ENCODE peak calls at places on chromosomes 4 and X, in nine cellular contexts. P is left lung; B is aorta; R is central memory CD8-positive, alpha-beta T cell; D is left cardiac atrium; M is lower lobe of right lung; G is sciatic nerve; C is HCT116; O is naive thymus-derived CD4-positive, alpha-beta T cell. S is an unnamed sample.

GRCh38 chr4:96355414-96355813 is 515.5 kb downstream of the PDHA2 start:
- ATAC-seq in M (no peak), G (no peak), P (no peak), R (no peak), D (no peak), O (no peak), B (no peak), C (no peak), S (no peak)

GRCh38 chrX:70262952-70263567 is 3.1 kb upstream of the P2RY4 start:
- ATAC-seq in B (peak), D (peak), C (peak), M (peak), R (no peak), G (no peak), P (peak), O (no peak), S (peak)

GRCh38 chr4:94000559-94000958 is 172.0 kb downstream of the ATOH1 start:
- ATAC-seq in O (no peak), B (no peak), D (no peak), P (no peak), C (peak), M (no peak), G (no peak), R (no peak), S (no peak)

GRCh38 chrX:136291824-136292223 is 8.9 kb upstream of the ADGRG4 start:
- ATAC-seq in C (no peak), R (no peak), P (no peak), B (no peak), O (no peak), G (no peak), M (no peak), D (no peak), S (no peak)

GRCh38 chrX:135213200-135213844 is 38.5 kb upstream of the ETDA start:
- ATAC-seq in O (no peak), M (no peak), C (no peak), B (no peak), R (peak), D (no peak), P (no peak), G (no peak), S (peak)

GRCh38 chrX:37684426-37684825 is 1.2 kb upstream of the XK start:
- ATAC-seq in C (no peak), B (peak), G (no peak), O (no peak), D (peak), P (no peak), R (no peak), M (no peak), S (no peak)

GRCh38 chrX:27918799-27919198 is 62.5 kb downstream of the DCAF8L1 start:
- ATAC-seq in D (no peak), P (no peak), B (no peak), M (no peak), R (no peak), G (no peak), C (no peak), O (no peak), S (no peak)

GRCh38 chrX:28347526-28347925 is 239.7 kb upstream of the IL1RAPL1 start:
- ATAC-seq in M (no peak), B (no peak), D (no peak), C (no peak), G (no peak), O (no peak), P (no peak), R (no peak), S (no peak)

GRCh38 chr4:140704392-140704955 is 51.7 kb downstream of the TBC1D9 start:
- ATAC-seq in M (no peak), B (no peak), O (no peak), C (no peak), D (no peak), R (no peak), P (no peak), G (no peak), S (no peak)

GRCh38 chr4:26410385-26411293 is 79.6 kb downstream of the CCKAR start:
- ATAC-seq in O (peak), P (peak), R (peak), G (peak), B (peak), C (peak), M (peak), D (peak), S (peak)

GRCh38 chr4:1002631-1003251 is 8.7 kb upstream of the FGFRL1 start:
- ATAC-seq in G (no peak), R (no peak), C (no peak), D (no peak), P (no peak), M (no peak), B (no peak), O (no peak), S (no peak)

GRCh38 chrX:129738466-129739308 is at the start of gene XPNPEP2:
- ATAC-seq in O (no peak), B (peak), P (peak), M (peak), C (no peak), G (peak), R (no peak), D (peak), S (no peak)

GRCh38 chr4:23291139-23291538 is 598.4 kb downstream of the GBA3 start:
- ATAC-seq in B (no peak), M (no peak), C (no peak), R (no peak), P (no peak), G (no peak), O (no peak), D (no peak), S (no peak)

GRCh38 chrX:107935200-107935599 is 47.0 kb downstream of the TEX13B start:
- ATAC-seq in C (no peak), G (no peak), B (no peak), D (no peak), O (no peak), R (no peak), M (no peak), P (no peak), S (no peak)

GRCh38 chrX:123590842-123591491 is 141.9 kb downstream of the THOC2 start:
- ATAC-seq in R (no peak), G (no peak), O (no peak), P (peak), D (no peak), B (no peak), C (no peak), M (peak), S (peak)

GRCh38 chrX:2261838-2262678 is 238.7 kb downstream of the DHRSX start:
- ATAC-seq in P (no peak), B (peak), D (no peak), R (no peak), M (no peak), C (no peak), O (peak), G (no peak), S (no peak)

GRCh38 chr4:19478791-19479190 is 772.9 kb upstream of the SLIT2 start:
- ATAC-seq in C (no peak), O (no peak), B (no peak), R (no peak), D (no peak), G (no peak), P (no peak), M (no peak), S (no peak)

GRCh38 chrX:154968353-154968752 is 54.2 kb downstream of the F8 start:
- ATAC-seq in P (no peak), C (no peak), B (no peak), M (no peak), R (no peak), D (no peak), O (no peak), G (no peak), S (no peak)

GRCh38 chr4:105113800-105114199 is 32.9 kb upstream of the TET2 start:
- ATAC-seq in R (no peak), G (peak), O (peak), M (peak), P (peak), C (no peak), D (no peak), B (no peak), S (no peak)

GRCh38 chr4:87105101-87105852 is 115.1 kb downstream of the KLHL8 start:
- ATAC-seq in O (no peak), P (no peak), M (no peak), C (no peak), B (no peak), R (no peak), G (no peak), D (no peak), S (no peak)

GRCh38 chr4:145055533-145056257 is 42.3 kb downstream of the ANAPC10 start:
- ATAC-seq in O (no peak), C (no peak), D (no peak), R (no peak), P (no peak), G (no peak), B (no peak), M (no peak), S (peak)

GRCh38 chr4:174523003-174523693 is 860 bp upstream of the HPGD start:
- ATAC-seq in O (no peak), R (no peak), C (peak), P (peak), D (peak), G (peak), B (peak), M (peak), S (peak)

GRCh38 chrX:19245711-19246269 is 97.9 kb upstream of the PDHA1 start:
- ATAC-seq in M (no peak), P (no peak), C (no peak), D (no peak), O (no peak), G (peak), R (no peak), B (peak), S (no peak)

GRCh38 chrX:79082886-79083285 is 61.6 kb upstream of the GPR174 start:
- ATAC-seq in C (no peak), O (no peak), P (no peak), B (no peak), D (no peak), G (no peak), R (no peak), M (no peak), S (peak)

GRCh38 chr4:26766142-26766541 is 94.5 kb upstream of the STIM2 start:
- ATAC-seq in B (no peak), C (no peak), M (peak), G (no peak), D (no peak), P (peak), O (peak), R (no peak), S (no peak)

GRCh38 chr4:122346036-122346435 is 32.8 kb upstream of the ADAD1 start:
- ATAC-seq in G (no peak), O (no peak), C (no peak), R (no peak), M (no peak), P (no peak), B (no peak), D (no peak), S (no peak)

GRCh38 chr4:122814426-122814825 is 12.2 kb upstream of the FGF2 start:
- ATAC-seq in O (no peak), P (no peak), G (no peak), C (no peak), M (no peak), D (no peak), B (no peak), R (no peak), S (peak)

GRCh38 chr4:187354740-187355139 is 631.1 kb upstream of the FAT1 start:
- ATAC-seq in P (no peak), C (no peak), G (no peak), M (peak), D (no peak), B (no peak), O (no peak), R (no peak), S (no peak)

GRCh38 chr4:37815591-37815990 is 10.9 kb upstream of the PGM2 start:
- ATAC-seq in B (no peak), C (no peak), D (no peak), O (no peak), R (peak), P (no peak), M (no peak), G (no peak), S (no peak)

GRCh38 chrX:40065291-40066046 is 32.3 kb downstream of the BCOR start:
- ATAC-seq in D (no peak), M (peak), O (peak), R (no peak), C (no peak), G (no peak), P (no peak), B (no peak), S (peak)

GRCh38 chr4:622996-623913 is 2.1 kb upstream of the PDE6B start:
- ATAC-seq in O (no peak), D (no peak), M (no peak), R (no peak), P (no peak), B (no peak), G (no peak), C (no peak), S (no peak)

GRCh38 chrX:153861147-153861546 is 24.8 kb downstream of the L1CAM start:
- ATAC-seq in O (no peak), M (no peak), P (no peak), R (no peak), C (peak), G (no peak), D (no peak), B (no peak), S (no peak)

GRCh38 chr4:52963976-52964375 is 101.9 kb downstream of the RASL11B start:
- ATAC-seq in D (no peak), B (no peak), R (no peak), G (no peak), M (no peak), P (no peak), O (no peak), C (no peak), S (no peak)

GRCh38 chrX:10193587-10193986 is 36.8 kb downstream of the CLCN4 start:
- ATAC-seq in P (no peak), R (no peak), O (no peak), D (no peak), G (no peak), C (no peak), M (no peak), B (no peak), S (no peak)

GRCh38 chrX:19848110-19848509 is 39.3 kb downstream of the SH3KBP1 start:
- ATAC-seq in G (no peak), O (no peak), P (no peak), M (no peak), D (no peak), R (no peak), B (no peak), C (no peak), S (no peak)

GRCh38 chr4:6118201-6118600 is 82.1 kb downstream of the JAKMIP1 start:
- ATAC-seq in R (no peak), P (no peak), O (no peak), B (no peak), C (no peak), M (no peak), G (no peak), D (no peak), S (no peak)

GRCh38 chr4:140116442-140117104 is 37.4 kb downstream of the MAML3 start:
- ATAC-seq in D (no peak), P (no peak), R (peak), M (no peak), G (no peak), C (peak), O (peak), B (no peak), S (peak)